ENCODE peak calls at places on chromosomes 1 and 21, in nine cellular contexts. S, H, Z, F, W, P, U, O and I are unnamed samples.

GRCh38 chr21:34530264-34530663 is 18.3 kb upstream of the KCNE1 start:
- DNase-seq in S (no peak), H (peak; percentile 95), Z (peak; percentile 82), F (no peak), W (peak; percentile 47), P (no peak), U (no peak), O (no peak), I (no peak)

GRCh38 chr1:2091611-2092604 is 41.7 kb downstream of the PRKCZ start:
- DNase-seq in S (no peak), H (no peak), Z (peak; percentile 10), F (peak; percentile 31), W (peak; percentile 48), P (peak; percentile 24), U (no peak), O (peak; percentile 9), I (peak; percentile 62)

GRCh38 chr1:32954183-32954582 is 10.4 kb downstream of the RNF19B start:
- DNase-seq in S (no peak), H (no peak), Z (peak; percentile 60), F (no peak), W (peak; percentile 56), P (no peak), U (no peak), O (no peak), I (no peak)

GRCh38 chr1:151881479-151881878 is 27.8 kb downstream of the THEM4 start:
- DNase-seq in S (no peak), H (no peak), Z (no peak), F (no peak), W (no peak), P (no peak), U (no peak), O (no peak), I (peak; percentile 20)

GRCh38 chr1:145872421-145872891 is 13.2 kb downstream of the ANKRD35 start:
- DNase-seq in S (no peak), H (peak; percentile 19), Z (peak; percentile 51), F (no peak), W (peak; percentile 33), P (no peak), U (no peak), O (no peak), I (no peak)

GRCh38 chr1:30801826-30802198 is 44.2 kb upstream of the LAPTM5 start:
- DNase-seq in S (peak; percentile 67), H (peak; percentile 63), Z (peak; percentile 50), F (peak; percentile 77), W (peak; percentile 71), P (peak; percentile 63), U (peak; percentile 84), O (peak; percentile 51), I (peak; percentile 88)

GRCh38 chr1:230351983-230352382 is 74.1 kb downstream of the PGBD5 start:
- DNase-seq in S (no peak), H (no peak), Z (no peak), F (no peak), W (no peak), P (no peak), U (no peak), O (no peak), I (no peak)

GRCh38 chr1:21814241-21814918 is 2.3 kb downstream of the LDLRAD2 start:
- DNase-seq in S (no peak), H (no peak), Z (no peak), F (peak; percentile 8), W (no peak), P (peak; percentile 36), U (no peak), O (no peak), I (no peak)

GRCh38 chr1:21346304-21347071 is 56.2 kb upstream of the ECE1 start:
- DNase-seq in S (no peak), H (no peak), Z (no peak), F (no peak), W (no peak), P (no peak), U (no peak), O (no peak), I (no peak)

GRCh38 chr1:64246294-64246917 is 43.0 kb downstream of the UBE2U start:
- DNase-seq in S (no peak), H (peak; percentile 65), Z (peak; percentile 59), F (no peak), W (peak; percentile 66), P (peak; percentile 54), U (no peak), O (peak; percentile 24), I (peak; percentile 28)

GRCh38 chr1:88579598-88579997 is 104.5 kb upstream of the PKN2 start:
- DNase-seq in S (no peak), H (no peak), Z (no peak), F (no peak), W (no peak), P (no peak), U (no peak), O (no peak), I (no peak)